ENCODE peak calls at places on chromosomes 13 and 19, in seven cellular contexts. D, O, B, I, X, C and V are unnamed samples.

GRCh38 chr13:78759704-78760103 is 100.7 kb upstream of the OBI1 start:
- DNase-seq in X (no peak), O (no peak), D (no peak), B (no peak), I (no peak), C (no peak), V (no peak)

GRCh38 chr13:96629331-96629730 is 364.9 kb downstream of the OXGR1 start:
- DNase-seq in C (no peak), X (no peak), I (no peak), B (no peak), O (no peak), D (no peak), V (no peak)

GRCh38 chr13:50421457-50422130 is 406.4 kb downstream of the KCNRG start:
- DNase-seq in D (no peak), X (no peak), C (no peak), B (no peak), O (no peak), I (no peak), V (no peak)

GRCh38 chr19:1851581-1852293 is 3.5 kb upstream of the REXO1 start:
- DNase-seq in B (peak; percentile 89), O (no peak), C (no peak), I (no peak), X (no peak), D (no peak), V (no peak)

GRCh38 chr13:25170554-25171107 is 1.5 kb downstream of the AMER2 start:
- DNase-seq in O (no peak), D (no peak), C (no peak), B (no peak), I (no peak), X (no peak), V (peak; percentile 73)

GRCh38 chr13:111429064-111429558 is 108.7 kb downstream of the TEX29 start:
- DNase-seq in C (no peak), X (no peak), B (no peak), O (peak; percentile 43), D (peak; percentile 58), I (peak; percentile 52), V (no peak)

GRCh38 chr13:95870421-95870820 is 182.8 kb downstream of the UGGT2 start:
- DNase-seq in B (no peak), X (no peak), I (no peak), D (no peak), O (no peak), C (no peak), V (no peak)

GRCh38 chr13:33744589-33745369 is 73.2 kb upstream of the RFC3 start:
- DNase-seq in O (no peak), I (no peak), C (peak; percentile 39), D (no peak), X (no peak), B (no peak), V (no peak)

GRCh38 chr13:20395061-20395916 is 130.4 kb downstream of the CRYL1 start:
- DNase-seq in B (no peak), I (no peak), X (no peak), C (no peak), O (no peak), D (no peak), V (peak; percentile 33)

GRCh38 chr19:18465214-18465963 is 27.5 kb upstream of the ISYNA1 start:
- DNase-seq in B (peak; percentile 73), C (no peak), I (no peak), O (no peak), D (no peak), X (peak; percentile 69), V (no peak)

GRCh38 chr19:31905980-31906948 is 439.1 kb upstream of the ZNF507 start:
- DNase-seq in X (peak; percentile 72), D (no peak), B (no peak), O (peak; percentile 9), I (no peak), C (no peak), V (no peak)

GRCh38 chr13:63337921-63338320 is 1922.3 kb upstream of the PCDH20 start:
- DNase-seq in X (no peak), B (no peak), O (no peak), D (no peak), C (no peak), I (no peak), V (no peak)

GRCh38 chr13:25180795-25181537 is 8.9 kb upstream of the AMER2 start:
- DNase-seq in C (no peak), O (no peak), I (no peak), D (no peak), X (no peak), B (no peak), V (peak; percentile 28)

GRCh38 chr19:48624067-48624594 is 4.8 kb downstream of the SPHK2 start:
- DNase-seq in X (peak; percentile 99), C (peak; percentile 97), B (peak; percentile 100), O (peak; percentile 99), D (peak; percentile 91), I (peak; percentile 87), V (peak; percentile 95)
- TF ChIP-seq POLR2AphosphoS5 in X (peak; percentile 63), C (no peak), B (peak; percentile 79), O (no peak), D (peak; percentile 26), I (no peak), V (no peak)

GRCh38 chr19:19488875-19489690 is 26.3 kb downstream of the TSSK6 start:
- DNase-seq in C (peak; percentile 79), D (peak; percentile 89), B (peak; percentile 94), O (peak; percentile 79), X (peak; percentile 88), I (peak; percentile 98), V (peak; percentile 70)
- TF ChIP-seq POLR2AphosphoS5 in C (peak; percentile 69), D (no peak), B (peak; percentile 58), O (peak; percentile 35), X (no peak), I (peak; percentile 61), V (peak; percentile 47)

DNA sequence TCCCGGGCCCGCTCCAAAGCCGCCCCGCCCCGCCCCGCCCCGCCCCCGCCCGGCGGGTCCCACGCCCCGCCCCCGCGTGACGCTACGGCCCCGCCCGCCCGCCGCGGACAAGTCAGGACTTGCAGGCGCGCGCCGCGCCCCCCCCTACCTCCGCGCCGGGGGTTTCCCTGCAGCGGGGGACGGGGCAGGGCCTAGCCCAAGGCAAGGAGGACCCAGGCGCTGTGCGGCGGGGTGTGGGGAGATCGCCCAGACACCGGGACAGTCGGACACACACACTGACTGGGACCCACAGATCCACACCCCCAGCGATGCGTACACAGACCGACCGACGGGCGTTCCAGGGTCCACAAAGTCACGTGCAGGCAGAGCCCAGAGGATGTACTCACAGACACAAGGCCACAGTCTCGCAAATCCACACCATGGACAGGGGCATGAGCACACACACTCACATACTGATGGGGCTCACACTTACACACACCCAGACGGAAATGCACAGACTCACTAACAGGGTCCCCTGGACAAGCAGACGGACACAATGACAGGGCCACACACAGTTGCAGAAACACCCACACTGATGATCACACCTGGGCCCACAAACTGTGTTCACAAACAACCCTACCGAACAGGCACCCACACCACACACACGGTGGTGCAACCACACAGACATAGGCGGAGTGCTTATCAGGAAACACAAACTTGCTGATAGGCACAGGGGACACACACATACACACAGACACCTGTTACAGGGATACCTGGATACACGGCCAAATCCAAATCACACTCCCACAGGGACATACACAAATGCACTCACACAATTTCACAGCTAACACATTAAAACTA is 436 bp upstream of the BBC3 start:
- DNase-seq in C (peak; percentile 83), O (peak; percentile 94), B (peak; percentile 98), I (peak; percentile 58), D (no peak), X (peak; percentile 95), V (peak; percentile 86)
- TF ChIP-seq POLR2AphosphoS5 in C (peak; percentile 14), O (peak; percentile 61), B (peak; percentile 79), I (no peak), D (no peak), X (peak; percentile 50), V (no peak)

DNA sequence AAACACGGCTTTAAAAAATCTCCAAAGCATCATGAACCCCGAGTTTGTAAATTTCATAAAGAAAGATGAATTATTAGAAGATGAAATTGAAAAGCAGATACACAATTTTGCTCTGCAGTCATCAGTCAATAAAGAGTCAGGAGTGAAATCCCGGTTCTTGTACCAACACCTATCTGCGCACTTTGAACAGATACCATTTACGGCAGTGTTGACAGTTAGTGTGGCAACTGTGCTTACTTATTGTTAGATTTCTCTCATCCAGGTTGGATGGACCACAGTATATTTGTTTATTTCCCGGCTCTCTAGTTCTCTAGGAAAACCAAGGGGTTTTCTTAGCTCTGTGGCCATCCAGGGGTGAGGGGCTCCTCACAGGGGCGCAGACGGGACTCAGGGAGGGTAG is 106.8 kb upstream of the C1QTNF9B start:
- DNase-seq in X (no peak), D (no peak), C (no peak), O (no peak), B (no peak), I (no peak), V (no peak)
- TF ChIP-seq POLR2AphosphoS5 in X (no peak), D (no peak), C (no peak), O (no peak), B (no peak), I (no peak), V (no peak)

GRCh38 chr19:7865262-7865911 is 8.8 kb downstream of the PRR36 start:
- DNase-seq in X (no peak), D (no peak), O (no peak), C (no peak), B (no peak), I (no peak), V (no peak)

GRCh38 chr19:7867092-7867844 is 6.9 kb downstream of the PRR36 start:
- DNase-seq in O (no peak), B (no peak), C (no peak), D (no peak), X (no peak), I (no peak), V (no peak)

GRCh38 chr19:7868326-7868670 is 5.9 kb downstream of the PRR36 start:
- DNase-seq in O (no peak), C (no peak), B (no peak), X (no peak), I (peak; percentile 22), D (no peak), V (no peak)

GRCh38 chr19:7864719-7865074 is 9.5 kb downstream of the PRR36 start:
- DNase-seq in D (no peak), X (no peak), I (no peak), B (no peak), C (no peak), O (no peak), V (no peak)

DNA sequence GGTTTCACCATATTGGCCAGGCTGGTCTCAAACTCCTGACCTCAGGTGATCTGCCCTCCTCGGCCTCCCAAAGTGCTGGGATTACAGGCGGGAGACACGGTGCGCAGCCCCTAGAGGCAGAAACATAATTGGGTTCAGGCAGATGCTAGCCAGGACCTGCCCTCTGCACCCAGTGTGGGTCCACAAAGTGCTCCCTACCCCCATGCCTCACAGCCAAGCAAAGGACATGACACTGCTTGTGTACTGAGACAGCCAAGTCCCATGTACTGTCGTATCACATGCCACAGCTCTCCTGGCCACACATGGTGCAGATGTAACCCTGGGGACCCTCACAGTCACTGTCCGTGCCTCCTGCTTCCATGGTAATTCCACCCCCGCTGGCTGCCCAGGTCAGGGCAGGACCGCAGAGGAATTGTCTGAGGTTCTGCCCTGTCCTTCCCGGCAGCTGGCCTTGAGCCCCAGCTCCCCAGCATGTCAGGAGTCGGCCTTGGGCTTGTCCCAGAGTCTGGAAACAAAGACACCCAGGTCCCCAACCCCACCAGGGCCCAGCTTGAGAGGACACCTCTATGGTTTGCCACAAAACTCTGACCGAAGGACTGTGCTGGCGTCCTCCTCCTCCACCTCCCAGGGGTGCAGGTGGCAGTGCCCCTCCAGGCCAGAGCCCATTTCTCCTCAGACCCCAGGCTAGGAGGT is 7.6 kb downstream of the PRR36 start:
- DNase-seq in D (no peak), O (no peak), C (no peak), B (no peak), I (no peak), X (no peak), V (no peak)
- TF ChIP-seq POLR2AphosphoS5 in D (no peak), O (no peak), C (no peak), B (no peak), I (no peak), X (no peak), V (peak; percentile 68)